ENCODE peak calls at places on chromosomes 12 and 14, in eight cellular contexts. One of them, this sample, is unnamed.

GRCh38 chr14:41498959-41499358 is 107.7 kb upstream of the LRFN5 start:
- DNase-seq in ascending aorta: no peak
- DNase-seq in ELR: peak
- DNase-seq in EH: no peak
- DNase-seq in head of caudate nucleus: no peak
- DNase-seq in stomach: no peak
- DNase-seq in DMS53: no peak
- DNase-seq in smooth muscle cell of the brain vasculature: no peak
- DNase-seq in this sample: no peak

GRCh38 chr14:99382781-99383456 is 97.7 kb downstream of the SETD3 start:
- DNase-seq in ascending aorta: no peak
- DNase-seq in ELR: peak
- DNase-seq in EH: peak
- DNase-seq in head of caudate nucleus: no peak
- DNase-seq in stomach: no peak
- DNase-seq in DMS53: no peak
- DNase-seq in smooth muscle cell of the brain vasculature: no peak
- DNase-seq in this sample: no peak

GRCh38 chr14:99423434-99423833 is 57.2 kb downstream of the SETD3 start:
- DNase-seq in ascending aorta: no peak
- DNase-seq in ELR: no peak
- DNase-seq in EH: no peak
- DNase-seq in head of caudate nucleus: no peak
- DNase-seq in stomach: no peak
- DNase-seq in DMS53: no peak
- DNase-seq in smooth muscle cell of the brain vasculature: no peak
- DNase-seq in this sample: no peak

GRCh38 chr12:21695896-21696295 is 38.3 kb upstream of the LDHB start:
- DNase-seq in ascending aorta: no peak
- DNase-seq in ELR: no peak
- DNase-seq in EH: peak
- DNase-seq in head of caudate nucleus: no peak
- DNase-seq in stomach: no peak
- DNase-seq in DMS53: no peak
- DNase-seq in smooth muscle cell of the brain vasculature: no peak
- DNase-seq in this sample: no peak

GRCh38 chr14:54901380-54902142 is 1.1 kb downstream of the GCH1 start:
- DNase-seq in ascending aorta: no peak
- DNase-seq in ELR: no peak
- DNase-seq in EH: no peak
- DNase-seq in head of caudate nucleus: peak
- DNase-seq in stomach: no peak
- DNase-seq in DMS53: peak
- DNase-seq in smooth muscle cell of the brain vasculature: no peak
- DNase-seq in this sample: no peak

GRCh38 chr14:70027785-70028428 is 148.7 kb downstream of the SMOC1 start:
- DNase-seq in ascending aorta: peak
- DNase-seq in ELR: peak
- DNase-seq in EH: peak
- DNase-seq in head of caudate nucleus: peak
- DNase-seq in stomach: peak
- DNase-seq in DMS53: peak
- DNase-seq in smooth muscle cell of the brain vasculature: peak
- DNase-seq in this sample: no peak

GRCh38 chr12:102631274-102631673 is 150.9 kb upstream of the IGF1 start:
- DNase-seq in ascending aorta: no peak
- DNase-seq in ELR: peak
- DNase-seq in EH: peak
- DNase-seq in head of caudate nucleus: no peak
- DNase-seq in stomach: no peak
- DNase-seq in DMS53: no peak
- DNase-seq in smooth muscle cell of the brain vasculature: no peak
- DNase-seq in this sample: no peak

GRCh38 chr12:41439134-41439533 is 251.0 kb downstream of the PDZRN4 start:
- DNase-seq in ascending aorta: no peak
- DNase-seq in ELR: no peak
- DNase-seq in EH: no peak
- DNase-seq in head of caudate nucleus: no peak
- DNase-seq in stomach: no peak
- DNase-seq in DMS53: no peak
- DNase-seq in smooth muscle cell of the brain vasculature: no peak
- DNase-seq in this sample: no peak

GRCh38 chr12:112852810-112853209 is 54.0 kb upstream of the OAS1 start:
- DNase-seq in ascending aorta: no peak
- DNase-seq in ELR: no peak
- DNase-seq in EH: no peak
- DNase-seq in head of caudate nucleus: no peak
- DNase-seq in stomach: no peak
- DNase-seq in DMS53: no peak
- DNase-seq in smooth muscle cell of the brain vasculature: no peak
- DNase-seq in this sample: no peak

GRCh38 chr12:96416033-96416790 is 16.0 kb upstream of the CDK17 start:
- DNase-seq in ascending aorta: no peak
- DNase-seq in ELR: peak
- DNase-seq in EH: peak
- DNase-seq in head of caudate nucleus: no peak
- DNase-seq in stomach: no peak
- DNase-seq in DMS53: no peak
- DNase-seq in smooth muscle cell of the brain vasculature: no peak
- DNase-seq in this sample: no peak

GRCh38 chr12:5428332-5429221 is 3.3 kb upstream of the NTF3 start:
- DNase-seq in ascending aorta: no peak
- DNase-seq in ELR: peak
- DNase-seq in EH: peak
- DNase-seq in head of caudate nucleus: no peak
- DNase-seq in stomach: no peak
- DNase-seq in DMS53: peak
- DNase-seq in smooth muscle cell of the brain vasculature: no peak
- DNase-seq in this sample: no peak

GRCh38 chr12:120689397-120690082 is 2.6 kb downstream of the MLEC start:
- DNase-seq in ascending aorta: no peak
- DNase-seq in ELR: no peak
- DNase-seq in EH: no peak
- DNase-seq in head of caudate nucleus: no peak
- DNase-seq in stomach: no peak
- DNase-seq in DMS53: no peak
- DNase-seq in smooth muscle cell of the brain vasculature: no peak
- DNase-seq in this sample: no peak

GRCh38 chr12:104930388-104931326 is 27.4 kb downstream of the SLC41A2 start:
- DNase-seq in ascending aorta: no peak
- DNase-seq in ELR: peak
- DNase-seq in EH: peak
- DNase-seq in head of caudate nucleus: no peak
- DNase-seq in stomach: no peak
- DNase-seq in DMS53: no peak
- DNase-seq in smooth muscle cell of the brain vasculature: no peak
- DNase-seq in this sample: no peak